ENCODE peak calls at places on chromosomes 4 and X, in four cellular contexts. L, J, C and U are unnamed samples.

GRCh38 chr4:60605651-60606354 is 594.3 kb upstream of the ADGRL3 start:
- DNase-seq in J (no peak), C (no peak), L (no peak), U (no peak)

GRCh38 chrX:140713174-140713539 is 3.6 kb downstream of the LINC00632 start:
- DNase-seq in J (no peak), L (peak; percentile 20), C (no peak), U (no peak)

GRCh38 chr4:156146581-156146980 is 192.9 kb upstream of the CTSO start:
- DNase-seq in L (no peak), C (no peak), J (no peak), U (no peak)

GRCh38 chrX:18961686-18962085 is 22.2 kb downstream of the PHKA2 start:
- DNase-seq in J (no peak), C (no peak), L (no peak), U (no peak)

GRCh38 chrX:109356684-109357083 is 125.2 kb downstream of the GUCY2F start:
- DNase-seq in L (no peak), J (no peak), C (no peak), U (no peak)

GRCh38 chr4:106985830-106986229 is 50.3 kb downstream of the DKK2 start:
- DNase-seq in C (no peak), J (no peak), L (no peak), U (no peak)

GRCh38 chr4:81467672-81467964 is 4.1 kb downstream of the RASGEF1B start:
- DNase-seq in L (no peak), C (no peak), J (no peak), U (no peak)

GRCh38 chr4:142519342-142519741 is 326.8 kb downstream of the INPP4B start:
- DNase-seq in C (no peak), L (no peak), J (no peak), U (no peak)

GRCh38 chr4:68869274-68869773 is 53.5 kb downstream of the UGT2B10 start:
- DNase-seq in L (no peak), C (no peak), J (no peak), U (no peak)

GRCh38 chr4:2787230-2788100 is 5.4 kb upstream of the SH3BP2 start:
- DNase-seq in J (peak; percentile 90), C (peak; percentile 75), L (peak; percentile 87), U (no peak)

GRCh38 chrX:74449937-74450330 is 28.6 kb downstream of the SLC16A2 start:
- DNase-seq in C (no peak), L (no peak), J (no peak), U (no peak)

GRCh38 chr4:7938513-7939376 is 916 bp downstream of the AFAP1 start:
- DNase-seq in L (peak; percentile 42), J (peak; percentile 88), C (peak; percentile 74), U (no peak)

GRCh38 chr4:47831026-47831689 is 6.7 kb downstream of the CORIN start:
- DNase-seq in J (no peak), L (no peak), C (no peak), U (no peak)

GRCh38 chr4:47543331-47543730 is 58.3 kb downstream of the ATP10D start:
- DNase-seq in J (no peak), C (no peak), L (no peak), U (no peak)

GRCh38 chr4:18075823-18076433 is 54.4 kb upstream of the LCORL start:
- DNase-seq in C (no peak), J (no peak), L (peak; percentile 66), U (no peak)

GRCh38 chr4:112766422-112766821 is 129.5 kb downstream of the LARP7 start:
- DNase-seq in J (no peak), C (no peak), L (peak; percentile 48), U (no peak)

GRCh38 chr4:4572821-4573220 is 31.0 kb upstream of the STX18 start:
- DNase-seq in C (no peak), J (no peak), L (no peak), U (no peak)

GRCh38 chr4:52943644-52944043 is 81.5 kb downstream of the RASL11B start:
- DNase-seq in J (no peak), L (no peak), C (no peak), U (no peak)

GRCh38 chrX:48703642-48704481 is 7.3 kb downstream of the SUV39H1 start:
- DNase-seq in J (no peak), C (no peak), L (no peak), U (no peak)

GRCh38 chrX:1537031-1537715 is at the start of gene P2RY8:
- DNase-seq in C (peak; percentile 85), J (peak; percentile 91), L (peak; percentile 90), U (peak; percentile 62)

GRCh38 chr4:1208970-1209704 is 36.8 kb upstream of the SPON2 start:
- DNase-seq in C (peak; percentile 41), L (no peak), J (peak; percentile 83), U (no peak)

GRCh38 chr4:57157611-57158137 is 47.5 kb upstream of the IGFBP7 start:
- DNase-seq in L (no peak), J (no peak), C (no peak), U (no peak)

GRCh38 chr4:1354136-1354982 is 7.4 kb downstream of the UVSSA start:
- DNase-seq in J (no peak), L (no peak), C (peak; percentile 52), U (no peak)

GRCh38 chr4:123587983-123588494 is 191.4 kb downstream of the SPRY1 start:
- DNase-seq in C (no peak), J (peak; percentile 85), L (no peak), U (no peak)

GRCh38 chrX:10755477-10756334 is 135.3 kb upstream of the MID1 start:
- DNase-seq in J (no peak), C (no peak), L (no peak), U (no peak)

GRCh38 chr4:180571516-180571915 is 1671.7 kb upstream of the TENM3 start:
- DNase-seq in L (no peak), J (no peak), C (no peak), U (no peak)

GRCh38 chr4:40576651-40577480 is 52.8 kb downstream of the RBM47 start:
- DNase-seq in C (peak; percentile 81), J (peak; percentile 91), L (peak; percentile 7), U (peak; percentile 43)

GRCh38 chr4:3192188-3192587 is 56.8 kb upstream of the MSANTD1 start:
- DNase-seq in C (no peak), J (peak; percentile 42), L (peak; percentile 19), U (no peak)

GRCh38 chrX:26918633-26919032 is 544.5 kb downstream of the PPP4R3C start:
- DNase-seq in C (no peak), L (no peak), J (no peak), U (no peak)

GRCh38 chr4:57691370-57691769 is 581.2 kb upstream of the IGFBP7 start:
- DNase-seq in J (no peak), L (no peak), C (no peak), U (no peak)

GRCh38 chr4:141810038-141810701 is 173.8 kb downstream of the IL15 start:
- DNase-seq in J (no peak), C (no peak), L (no peak), U (no peak)

GRCh38 chrX:110755061-110755460 is 40.6 kb downstream of the CHRDL1 start:
- DNase-seq in J (no peak), C (no peak), L (no peak), U (no peak)

GRCh38 chr4:142379277-142380051 is 466.6 kb downstream of the INPP4B start:
- DNase-seq in C (no peak), L (no peak), J (no peak), U (no peak)

GRCh38 chr4:38785901-38786402 is 3.2 kb upstream of the TLR10 start:
- DNase-seq in L (no peak), C (no peak), J (no peak), U (no peak)

GRCh38 chr4:986428-986948 is 356 bp upstream of the IDUA start:
- DNase-seq in J (no peak), L (no peak), C (no peak), U (no peak)

GRCh38 chr4:149065753-149066152 is 623.5 kb upstream of the NR3C2 start:
- DNase-seq in L (no peak), J (no peak), C (no peak), U (no peak)

GRCh38 chrX:22950278-22951266 is 49.2 kb upstream of the DDX53 start:
- DNase-seq in L (no peak), J (no peak), C (no peak), U (no peak)

GRCh38 chr4:67779631-67780030 is 25.4 kb upstream of the GNRHR start:
- DNase-seq in L (no peak), C (no peak), J (no peak), U (no peak)

GRCh38 chrX:39899059-39899458 is 198.7 kb downstream of the BCOR start:
- DNase-seq in C (no peak), J (no peak), L (no peak), U (no peak)

GRCh38 chrX:39895228-39896110 is 202.3 kb downstream of the BCOR start:
- DNase-seq in C (no peak), J (no peak), L (no peak), U (no peak)

GRCh38 chrX:39898147-39898546 is 199.6 kb downstream of the BCOR start:
- DNase-seq in L (no peak), C (no peak), J (no peak), U (no peak)

GRCh38 chrX:39897741-39898097 is 200.0 kb downstream of the BCOR start:
- DNase-seq in L (no peak), J (no peak), C (no peak), U (no peak)

DNA sequence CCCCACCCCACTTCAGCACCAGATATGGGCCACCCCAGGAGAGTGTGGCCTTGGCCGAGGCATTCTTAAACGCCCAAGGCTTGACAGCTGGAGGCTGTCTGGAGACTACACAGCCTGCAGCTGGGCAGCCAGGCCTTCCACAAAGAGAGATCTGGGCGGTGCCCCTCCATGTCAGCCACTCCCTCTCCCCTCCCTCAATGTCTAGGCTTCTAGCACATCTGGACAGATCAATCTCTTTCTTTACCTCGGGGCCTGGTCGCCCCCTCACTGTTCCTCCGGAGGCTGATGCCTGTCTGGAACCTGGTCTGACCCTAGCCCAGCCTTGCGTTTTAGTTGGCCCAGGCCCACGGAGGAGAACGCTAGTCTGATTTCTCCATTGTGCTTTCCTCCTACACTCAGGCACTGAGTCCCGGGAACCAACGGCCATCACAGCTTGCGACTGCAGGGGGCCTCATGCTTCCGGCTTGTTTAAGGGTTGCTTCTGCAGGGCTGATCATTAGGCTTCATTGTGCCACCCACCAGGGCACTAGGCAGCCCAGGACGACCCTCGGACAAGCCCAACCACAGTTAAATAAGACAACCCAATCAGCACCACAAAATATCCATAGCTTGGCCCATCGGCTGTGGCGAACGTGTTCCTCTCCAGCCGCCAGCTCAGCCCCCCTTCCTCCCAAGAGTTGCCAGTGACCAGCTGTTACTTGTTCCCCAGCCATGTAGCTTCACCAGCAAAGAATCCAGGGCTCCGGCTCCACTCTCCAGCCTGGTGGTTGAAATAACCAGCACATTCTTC is 200.6 kb downstream of the BCOR start:
- DNase-seq in J (no peak), C (no peak), L (no peak), U (no peak)
- TF ChIP-seq CTCF in J (no peak), C (no peak), L (no peak), U (no peak)

GRCh38 chr4:79241846-79242245 is 84.0 kb downstream of the NAA11 start:
- DNase-seq in L (no peak), C (no peak), J (no peak), U (no peak)
- TF ChIP-seq CTCF in L (no peak), C (no peak), J (no peak), U (no peak)

GRCh38 chrX:144335402-144335801 is 451.5 kb downstream of the UBE2NL start:
- DNase-seq in L (no peak), C (no peak), J (no peak), U (no peak)
- TF ChIP-seq CTCF in L (no peak), C (no peak), J (no peak), U (no peak)

GRCh38 chrX:12443534-12444098 is 305.3 kb downstream of the FRMPD4 start:
- DNase-seq in J (no peak), C (no peak), L (no peak), U (no peak)

GRCh38 chrX:12446342-12447075 is 308.2 kb downstream of the FRMPD4 start:
- DNase-seq in L (no peak), J (no peak), C (no peak), U (no peak)

GRCh38 chrX:12452268-12452667 is 314.0 kb downstream of the FRMPD4 start:
- DNase-seq in L (no peak), C (no peak), J (no peak), U (no peak)

GRCh38 chrX:12447448-12448154 is 309.3 kb downstream of the FRMPD4 start:
- DNase-seq in L (no peak), J (no peak), C (no peak), U (no peak)
- TF ChIP-seq CTCF in L (no peak), J (no peak), C (no peak), U (no peak)